ENCODE peak calls at places on chromosomes 1 and 21, in nine cellular contexts. P, W, U, R, Q, V, O, A and N are unnamed samples. For H3K4me1 and H3K36me3, the result is how much of the 10 kb centered on the place peaks cover.

GRCh38 chr1:36520771-36521420 is 38.2 kb upstream of the CSF3R start:
- DNase-seq in P (no peak), W (no peak), U (no peak), R (no peak), Q (no peak), V (no peak), O (no peak), A (no peak), N (no peak)

GRCh38 chr1:24873148-24873547 is 56.9 kb downstream of the RUNX3 start:
- DNase-seq in P (no peak), W (no peak), U (no peak), R (no peak), Q (no peak), V (no peak), O (no peak), A (no peak), N (no peak)

GRCh38 chr1:36393686-36394085 is 4.0 kb downstream of the LSM10 start:
- DNase-seq in P (no peak), W (peak), U (no peak), R (no peak), Q (no peak), V (no peak), O (no peak), A (no peak), N (no peak)

GRCh38 chr1:146032613-146033219 is 11.2 kb upstream of the HJV start:
- DNase-seq in P (no peak), W (no peak), U (no peak), R (no peak), Q (peak), V (peak), O (peak), A (no peak), N (no peak)

GRCh38 chr1:53957231-53957818 is 11.2 kb downstream of the LRRC42 start:
- DNase-seq in P (peak), W (no peak), U (no peak), R (no peak), Q (no peak), V (peak), O (peak), A (no peak), N (no peak)

GRCh38 chr1:172320723-172321122 is 99.8 kb upstream of the C1orf105 start:
- DNase-seq in P (no peak), W (no peak), U (no peak), R (peak), Q (peak), V (peak), O (no peak), A (no peak), N (no peak)

GRCh38 chr1:5423109-5423508 is 569.1 kb downstream of the NPHP4 start:
- DNase-seq in P (no peak), W (no peak), U (no peak), R (no peak), Q (no peak), V (no peak), O (no peak), A (no peak), N (no peak)

GRCh38 chr1:171917361-171917760 is 76.1 kb downstream of the DNM3 start:
- DNase-seq in P (no peak), W (no peak), U (no peak), R (no peak), Q (no peak), V (no peak), O (no peak), A (no peak), N (no peak)

GRCh38 chr21:42836767-42837301 is 42.5 kb downstream of the WDR4 start:
- DNase-seq in P (peak), W (no peak), U (no peak), R (no peak), Q (no peak), V (no peak), O (no peak), A (peak), N (no peak)

GRCh38 chr1:8343464-8344001 is 25.6 kb downstream of the SLC45A1 start:
- DNase-seq in P (peak), W (peak), U (no peak), R (peak), Q (peak), V (peak), O (peak), A (peak), N (no peak)

GRCh38 chr1:214939180-214939579 is 143.4 kb upstream of the KCNK2 start:
- DNase-seq in P (no peak), W (no peak), U (no peak), R (no peak), Q (no peak), V (no peak), O (no peak), A (no peak), N (no peak)

GRCh38 chr21:42156690-42157605 is 62.0 kb upstream of the ABCG1 start:
- DNase-seq in P (no peak), W (no peak), U (no peak), R (no peak), Q (no peak), V (no peak), O (no peak), A (no peak), N (no peak)

GRCh38 chr1:30719406-30720270 is 3.7 kb downstream of the MATN1 start:
- DNase-seq in P (no peak), W (peak), U (no peak), R (no peak), Q (peak), V (peak), O (peak), A (no peak), N (no peak)

GRCh38 chr1:181593042-181593441 is 109.7 kb downstream of the CACNA1E start:
- DNase-seq in P (no peak), W (no peak), U (no peak), R (no peak), Q (no peak), V (no peak), O (no peak), A (no peak), N (no peak)

GRCh38 chr21:22438428-22439086 is 1440.3 kb downstream of the NCAM2 start:
- DNase-seq in P (no peak), W (no peak), U (no peak), R (no peak), Q (no peak), V (no peak), O (no peak), A (no peak), N (no peak)

GRCh38 chr1:51902456-51902855 is 23.9 kb upstream of the NRDC start:
- DNase-seq in P (no peak), W (no peak), U (no peak), R (no peak), Q (no peak), V (no peak), O (no peak), A (no peak), N (no peak)

GRCh38 chr1:61341426-61341825 is 259.1 kb downstream of the NFIA start:
- DNase-seq in P (no peak), W (no peak), U (no peak), R (no peak), Q (no peak), V (no peak), O (no peak), A (no peak), N (no peak)

GRCh38 chr1:226649780-226650179 is 89.3 kb downstream of the ITPKB start:
- DNase-seq in P (no peak), W (no peak), U (peak), R (no peak), Q (peak), V (peak), O (no peak), A (no peak), N (no peak)

GRCh38 chr1:246579818-246580217 is 13.6 kb downstream of the CNST start:
- DNase-seq in P (no peak), W (no peak), U (no peak), R (no peak), Q (no peak), V (no peak), O (no peak), A (no peak), N (no peak)

GRCh38 chr1:241639653-241640148 is 468 bp downstream of the CHML start:
- DNase-seq in P (peak), W (peak), U (peak), R (peak), Q (peak), V (no peak), O (no peak), A (no peak), N (no peak)

GRCh38 chr1:91278754-91279153 is 125.9 kb downstream of the HFM1 start:
- DNase-seq in P (no peak), W (no peak), U (no peak), R (no peak), Q (peak), V (peak), O (peak), A (no peak), N (no peak)

GRCh38 chr1:176692988-176693696 is 230.2 kb downstream of the PAPPA2 start:
- DNase-seq in P (no peak), W (peak), U (no peak), R (no peak), Q (no peak), V (no peak), O (no peak), A (no peak), N (no peak)

GRCh38 chr1:95169544-95169943 is 52.4 kb downstream of the TLCD4 start:
- DNase-seq in P (no peak), W (no peak), U (no peak), R (no peak), Q (no peak), V (no peak), O (peak), A (no peak), N (no peak)

GRCh38 chr1:20194224-20194623 is 7.9 kb upstream of the PLA2G2C start:
- DNase-seq in P (no peak), W (no peak), U (no peak), R (no peak), Q (no peak), V (no peak), O (no peak), A (no peak), N (no peak)

GRCh38 chr1:47442844-47443529 is 5.1 kb downstream of the FOXD2 start:
- DNase-seq in P (peak), W (no peak), U (no peak), R (no peak), Q (no peak), V (no peak), O (no peak), A (no peak), N (no peak)

GRCh38 chr1:116496380-116496779 is 74.4 kb downstream of the CD58 start:
- DNase-seq in P (no peak), W (peak), U (no peak), R (no peak), Q (peak), V (peak), O (no peak), A (peak), N (no peak)

GRCh38 chr1:235075121-235075954 is 53.3 kb downstream of the TOMM20 start:
- DNase-seq in P (no peak), W (peak), U (peak), R (peak), Q (peak), V (peak), O (no peak), A (peak), N (no peak)

GRCh38 chr21:22536511-22536910 is 1538.3 kb downstream of the NCAM2 start:
- DNase-seq in P (no peak), W (no peak), U (no peak), R (no peak), Q (peak), V (no peak), O (no peak), A (no peak), N (no peak)

GRCh38 chr1:153827168-153827964 is 52.2 kb downstream of the SLC27A3 start:
- DNase-seq in P (no peak), W (no peak), U (no peak), R (no peak), Q (no peak), V (no peak), O (no peak), A (no peak), N (no peak)
- TF ChIP-seq CTCF in P (no peak), W (no peak), U (no peak), R (no peak), Q (no peak), V (no peak), O (no peak), A (no peak), N (no peak)

GRCh38 chr1:66981679-66982078 is 56.9 kb downstream of the MIER1 start:
- DNase-seq in P (peak), W (no peak), U (no peak), R (peak), Q (peak), V (peak), O (no peak), A (no peak), N (no peak)
- H3K4me1 ChIP-seq in P (under half), W (under half), U (under half), R (under half), Q (under half), V (under half), O (under half), A (under half), N (under half)

GRCh38 chr1:153770812-153771211 is 4.4 kb upstream of the SLC27A3 start:
- DNase-seq in P (no peak), W (peak), U (no peak), R (peak), Q (no peak), V (no peak), O (no peak), A (no peak), N (no peak)

GRCh38 chr1:153771241-153771640 is 4.0 kb upstream of the SLC27A3 start:
- DNase-seq in P (no peak), W (no peak), U (no peak), R (no peak), Q (no peak), V (no peak), O (no peak), A (no peak), N (no peak)

GRCh38 chr1:153774036-153774435 is 1.2 kb upstream of the SLC27A3 start:
- DNase-seq in P (no peak), W (no peak), U (no peak), R (no peak), Q (no peak), V (no peak), O (no peak), A (no peak), N (no peak)

GRCh38 chr1:153773004-153773921 is 1.9 kb upstream of the SLC27A3 start:
- DNase-seq in P (no peak), W (no peak), U (no peak), R (no peak), Q (no peak), V (no peak), O (no peak), A (no peak), N (no peak)

DNA sequence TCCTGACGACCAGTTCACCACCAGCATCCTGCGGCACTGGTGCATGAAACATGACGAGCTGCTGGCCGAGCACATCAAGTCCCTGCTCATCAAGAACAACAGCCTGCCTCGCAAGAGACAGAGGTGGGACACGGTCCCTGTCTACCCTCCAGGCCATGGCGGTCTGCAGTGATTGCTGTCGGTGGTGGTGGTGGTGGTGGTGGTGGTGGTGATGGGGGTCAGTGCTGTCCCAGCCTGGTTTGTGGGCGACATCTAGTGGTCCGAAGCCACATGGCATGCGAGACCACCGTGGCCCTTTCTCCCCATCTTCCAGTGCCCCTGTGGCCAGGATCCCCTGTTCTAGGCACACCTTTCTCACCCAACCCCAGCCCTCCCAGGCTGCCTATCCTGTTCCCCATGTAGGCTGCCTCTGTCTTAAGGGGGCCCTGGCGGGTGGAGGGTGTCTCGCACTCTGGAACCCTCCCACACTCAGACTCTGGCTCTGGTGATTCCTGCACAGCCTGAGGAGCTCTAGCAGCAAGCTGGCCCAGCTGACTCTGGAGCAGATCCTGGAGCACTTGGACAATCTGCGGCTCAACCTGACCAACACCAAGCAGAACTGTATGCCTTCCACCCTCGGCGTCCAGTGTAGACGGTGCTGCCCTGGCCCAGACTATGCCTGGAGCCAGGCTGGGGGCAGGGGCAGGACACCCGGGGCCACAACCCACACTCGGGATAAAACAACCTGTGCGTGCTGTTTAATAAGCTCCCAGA is 3.2 kb upstream of the SLC27A3 start:
- DNase-seq in P (no peak), W (no peak), U (no peak), R (peak), Q (no peak), V (no peak), O (no peak), A (no peak), N (no peak)
- H3K36me3 ChIP-seq in P (under half), W (half or more), U (under half), R (under half), Q (under half), V (half or more), O (under half), A (under half), N (under half)

GRCh38 chr1:7117265-7117598 is 332.0 kb downstream of the CAMTA1 start:
- DNase-seq in P (no peak), W (no peak), U (no peak), R (no peak), Q (no peak), V (no peak), O (no peak), A (no peak), N (no peak)
- TF ChIP-seq CTCF in P (no peak), W (no peak), U (no peak), R (no peak), Q (peak), V (no peak), O (no peak), A (no peak), N (no peak)

GRCh38 chr1:27549807-27550408 is 54.0 kb downstream of the AHDC1 start:
- DNase-seq in P (no peak), W (no peak), U (no peak), R (no peak), Q (no peak), V (no peak), O (no peak), A (no peak), N (no peak)

GRCh38 chr1:27545876-27546275 is 55.9 kb upstream of the WASF2 start:
- DNase-seq in P (no peak), W (no peak), U (no peak), R (no peak), Q (no peak), V (no peak), O (no peak), A (no peak), N (no peak)

GRCh38 chr1:27548136-27548853 is 55.6 kb downstream of the AHDC1 start:
- DNase-seq in P (no peak), W (no peak), U (no peak), R (no peak), Q (no peak), V (no peak), O (no peak), A (no peak), N (no peak)

GRCh38 chr1:27548858-27549719 is 54.9 kb downstream of the AHDC1 start:
- DNase-seq in P (no peak), W (no peak), U (no peak), R (no peak), Q (no peak), V (no peak), O (no peak), A (no peak), N (no peak)

DNA sequence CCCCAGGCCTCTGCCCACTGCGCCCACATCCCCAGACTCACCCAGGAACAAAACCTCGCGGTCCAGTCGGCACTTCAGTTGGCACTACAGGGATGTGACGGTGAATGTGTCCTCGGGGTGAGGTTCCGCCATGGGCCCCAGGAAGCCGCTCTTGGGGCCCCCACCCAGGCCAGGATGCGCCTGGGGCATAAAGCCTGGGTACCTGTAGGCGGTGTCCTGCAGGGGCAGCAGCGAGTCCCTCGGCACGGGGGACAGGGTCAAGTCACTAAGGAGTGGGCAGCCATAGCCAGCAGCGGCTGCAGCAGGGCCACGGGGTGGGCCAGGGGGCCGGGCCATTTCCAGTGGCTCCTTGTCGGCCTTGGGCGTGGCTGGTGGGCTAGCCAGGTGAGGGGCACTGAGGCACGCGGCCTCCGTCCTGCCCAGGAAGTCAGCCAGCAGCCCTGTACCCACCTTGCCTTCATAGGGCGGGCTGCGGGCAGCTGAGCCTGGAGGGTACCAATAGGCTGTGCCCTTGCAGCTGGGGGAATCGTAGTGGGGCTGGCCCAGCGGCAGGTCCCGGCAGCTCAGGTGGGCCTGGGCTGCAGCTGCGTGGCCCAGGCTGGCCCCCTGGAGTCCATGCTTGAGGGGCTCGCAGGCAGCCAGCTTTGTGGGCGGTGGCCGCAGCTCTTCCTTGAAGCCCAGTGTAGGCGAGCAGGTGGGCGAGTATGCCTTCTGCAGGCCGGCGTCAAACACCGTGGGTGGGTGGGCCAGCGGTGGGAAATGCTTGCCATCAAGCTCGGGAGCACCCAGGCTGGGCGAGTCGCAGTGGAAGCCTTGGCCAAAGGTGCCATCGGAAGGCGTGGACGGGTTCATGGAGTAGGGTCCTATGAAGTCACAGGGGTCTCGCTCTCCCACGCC is 56.5 kb downstream of the AHDC1 start:
- DNase-seq in P (no peak), W (no peak), U (no peak), R (no peak), Q (no peak), V (no peak), O (no peak), A (no peak), N (no peak)
- H3K4me1 ChIP-seq in P (under half), W (under half), U (under half), R (under half), Q (under half), V (under half), O (under half), A (under half), N (half or more)

DNA sequence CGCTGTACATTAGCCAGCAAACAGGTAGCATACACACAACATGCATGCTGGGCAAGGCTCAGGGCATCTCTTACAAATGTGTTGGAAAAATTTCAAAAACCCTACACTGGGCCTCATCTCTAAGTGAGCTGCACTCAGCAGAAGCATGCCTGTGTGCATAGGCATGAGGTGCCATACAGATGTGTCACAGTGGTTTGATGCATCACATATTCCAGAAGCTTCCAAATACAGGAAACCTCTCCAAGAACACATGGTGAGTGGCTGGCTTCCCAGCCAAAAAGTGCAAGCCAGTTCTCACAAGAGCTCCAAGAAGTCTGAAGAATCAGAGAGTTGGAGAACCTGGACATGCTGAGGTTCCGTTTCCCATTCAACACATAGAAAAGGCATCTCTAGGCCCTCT is 58.3 kb downstream of the CD46 start:
- DNase-seq in P (no peak), W (no peak), U (no peak), R (no peak), Q (peak), V (peak), O (no peak), A (no peak), N (no peak)
- H3K36me3 ChIP-seq in P (under half), W (half or more), U (under half), R (under half), Q (under half), V (under half), O (under half), A (half or more), N (half or more)

GRCh38 chr1:98556521-98557158 is 104.9 kb upstream of the SNX7 start:
- DNase-seq in P (no peak), W (no peak), U (no peak), R (no peak), Q (peak), V (peak), O (peak), A (no peak), N (no peak)
- TF ChIP-seq CTCF in P (peak), W (peak), U (peak), R (no peak), Q (peak), V (peak), O (peak), A (peak), N (no peak)